ENCODE peak calls at places on chromosomes 1 and 21, in five cellular contexts. X, B, T, W and S are unnamed samples.

GRCh38 chr1:65459397-65459768 is 38.9 kb downstream of the LEPR start:
- DNase-seq in X (no peak), W (no peak), T (no peak), B (peak), S (no peak)

GRCh38 chr1:230679131-230679530 is 34.8 kb downstream of the AGT start:
- DNase-seq in W (no peak), B (no peak), T (no peak), X (no peak), S (no peak)

GRCh38 chr1:154869351-154870116 is 547 bp downstream of the KCNN3 start:
- DNase-seq in W (peak), X (no peak), T (no peak), B (peak), S (no peak)

GRCh38 chr1:98086796-98087195 is 166.0 kb upstream of the DPYD start:
- DNase-seq in W (no peak), T (peak), X (no peak), B (peak), S (peak)

GRCh38 chr1:17588048-17588781 is 48.7 kb downstream of the ARHGEF10L start:
- DNase-seq in X (no peak), W (peak), B (peak), T (peak), S (no peak)

GRCh38 chr1:247111636-247112478 is 7.7 kb upstream of the ZNF669 start:
- DNase-seq in X (no peak), T (peak), B (peak), W (peak), S (no peak)

GRCh38 chr1:157279157-157280140 is 141.3 kb upstream of the ETV3 start:
- DNase-seq in B (no peak), X (no peak), T (no peak), W (peak), S (no peak)

GRCh38 chr1:171919891-171920887 is 78.9 kb downstream of the DNM3 start:
- DNase-seq in W (no peak), B (no peak), T (peak), X (no peak), S (no peak)

GRCh38 chr1:210367561-210367960 is 38.9 kb downstream of the HHAT start:
- DNase-seq in B (no peak), T (no peak), W (no peak), X (no peak), S (no peak)

GRCh38 chr1:111732718-111733117 is 6.5 kb downstream of the INKA2 start:
- DNase-seq in X (no peak), T (no peak), W (no peak), B (no peak), S (no peak)

GRCh38 chr1:91015794-91016550 is 5.9 kb downstream of the ZNF644 start:
- DNase-seq in B (peak), W (no peak), T (no peak), X (no peak), S (peak)

GRCh38 chr21:43854773-43855633 is 10.0 kb upstream of the AGPAT3 start:
- DNase-seq in X (no peak), B (no peak), T (no peak), W (no peak), S (no peak)

GRCh38 chr1:205668951-205669340 is 11.4 kb downstream of the SLC45A3 start:
- DNase-seq in B (no peak), T (no peak), W (no peak), X (no peak), S (no peak)

GRCh38 chr21:36165356-36165755 is 8.7 kb downstream of the DOP1B start:
- DNase-seq in W (no peak), T (no peak), X (no peak), B (no peak), S (no peak)

GRCh38 chr1:155174334-155175280 is 958 bp downstream of the TRIM46 start:
- DNase-seq in X (peak), W (no peak), B (no peak), T (no peak), S (no peak)

GRCh38 chr1:3067671-3068399 is 1.2 kb upstream of the PRDM16 start:
- DNase-seq in W (peak), B (no peak), X (no peak), T (no peak), S (no peak)
- H3K4me3 ChIP-seq in W (peak), B (no peak), X (no peak), T (no peak), S (no peak)

GRCh38 chr1:184930232-184930631 is 44.1 kb downstream of the NIBAN1 start:
- DNase-seq in B (no peak), X (no peak), T (no peak), W (no peak), S (no peak)

GRCh38 chr1:184932319-184932718 is 42.0 kb downstream of the NIBAN1 start:
- DNase-seq in B (no peak), T (no peak), W (no peak), X (no peak), S (no peak)

GRCh38 chr1:184929711-184930202 is 44.6 kb downstream of the NIBAN1 start:
- DNase-seq in T (no peak), W (peak), B (no peak), X (no peak), S (no peak)

GRCh38 chr1:184931566-184931965 is 42.7 kb downstream of the NIBAN1 start:
- DNase-seq in W (no peak), X (no peak), T (no peak), B (peak), S (no peak)

DNA sequence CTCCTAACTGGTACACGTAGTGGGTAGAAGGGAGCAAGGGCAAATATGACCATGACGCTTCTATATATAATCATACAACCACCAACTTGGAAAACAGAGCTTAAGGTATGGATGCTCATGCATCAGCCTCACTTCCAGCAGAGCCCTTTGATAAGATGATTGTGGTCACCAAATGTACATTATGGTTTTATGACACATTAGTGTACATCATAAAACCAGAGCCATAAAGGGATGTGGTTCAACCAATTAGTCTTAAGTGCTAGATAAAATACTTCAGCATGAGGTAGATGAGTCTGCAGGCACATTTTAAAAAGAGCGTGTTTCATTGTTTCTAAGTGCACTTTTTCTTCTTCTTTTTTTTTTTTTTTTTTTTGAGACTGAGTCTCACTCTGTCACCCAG is 43.7 kb downstream of the NIBAN1 start:
- DNase-seq in T (no peak), X (no peak), B (no peak), W (no peak), S (no peak)
- H3K4me3 ChIP-seq in T (no peak), X (no peak), B (no peak), W (no peak), S (no peak)

GRCh38 chr1:14334336-14335176 is 263.9 kb upstream of the KAZN start:
- DNase-seq in T (no peak), B (no peak), X (no peak), W (no peak), S (no peak)
- H3K4me3 ChIP-seq in T (no peak), B (no peak), X (no peak), W (no peak), S (no peak)

GRCh38 chr1:92485374-92486250 is 1.1 kb downstream of the GFI1 start:
- DNase-seq in T (no peak), X (peak), B (peak), W (peak), S (no peak)

GRCh38 chr1:92483442-92484170 is 3.1 kb downstream of the GFI1 start:
- DNase-seq in B (no peak), W (peak), T (no peak), X (peak), S (no peak)

GRCh38 chr1:92482665-92483441 is 3.9 kb downstream of the GFI1 start:
- DNase-seq in B (no peak), T (no peak), W (peak), X (peak), S (no peak)

GRCh38 chr1:92484472-92485373 is 2.0 kb downstream of the GFI1 start:
- DNase-seq in X (peak), W (peak), T (no peak), B (peak), S (no peak)

DNA sequence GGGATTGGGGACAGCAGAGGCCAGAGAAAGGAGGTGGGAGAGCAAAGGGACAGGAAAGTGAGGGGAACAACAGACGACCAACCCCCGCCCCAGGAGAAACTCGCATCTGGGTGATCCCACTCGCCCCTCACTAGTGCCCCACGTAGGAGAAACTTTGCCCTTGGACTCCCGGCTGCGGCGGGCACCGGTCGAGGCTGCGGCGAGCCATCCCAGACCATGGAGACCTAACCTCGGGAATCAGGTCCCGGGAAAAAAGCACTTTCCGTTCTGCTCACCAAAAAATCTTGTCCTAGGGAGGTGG is 2.6 kb downstream of the GFI1 start:
- DNase-seq in B (peak), T (no peak), X (no peak), W (no peak), S (no peak)
- H3K4me3 ChIP-seq in B (peak), T (no peak), X (peak), W (peak), S (no peak)

GRCh38 chr1:12184008-12184681 is 17.4 kb downstream of the TNFRSF1B start:
- DNase-seq in T (peak), W (peak), B (peak), X (no peak), S (peak)

GRCh38 chr1:12185556-12186276 is 18.9 kb downstream of the TNFRSF1B start:
- DNase-seq in X (no peak), W (no peak), B (no peak), T (no peak), S (no peak)

GRCh38 chr1:12185036-12185435 is 18.2 kb downstream of the TNFRSF1B start:
- DNase-seq in W (no peak), T (no peak), B (no peak), X (no peak), S (no peak)

GRCh38 chr1:12188115-12188514 is 21.3 kb downstream of the TNFRSF1B start:
- DNase-seq in X (peak), W (no peak), T (no peak), B (no peak), S (no peak)

GRCh38 chr1:12186277-12186985 is 19.6 kb downstream of the TNFRSF1B start:
- DNase-seq in T (no peak), W (no peak), X (no peak), B (no peak), S (no peak)
- H3K4me3 ChIP-seq in T (no peak), W (no peak), X (no peak), B (no peak), S (no peak)

GRCh38 chr1:76292418-76293184 is 218.1 kb downstream of the ST6GALNAC3 start:
- DNase-seq in W (no peak), X (no peak), T (no peak), B (no peak), S (no peak)

GRCh38 chr1:76291737-76292136 is 217.2 kb downstream of the ST6GALNAC3 start:
- DNase-seq in W (no peak), T (no peak), B (no peak), X (no peak), S (no peak)

GRCh38 chr1:76289692-76290091 is 215.1 kb downstream of the ST6GALNAC3 start:
- DNase-seq in X (no peak), W (no peak), T (no peak), B (no peak), S (no peak)

GRCh38 chr1:76288758-76289483 is 214.4 kb downstream of the ST6GALNAC3 start:
- DNase-seq in T (no peak), X (no peak), B (no peak), W (no peak), S (no peak)

DNA sequence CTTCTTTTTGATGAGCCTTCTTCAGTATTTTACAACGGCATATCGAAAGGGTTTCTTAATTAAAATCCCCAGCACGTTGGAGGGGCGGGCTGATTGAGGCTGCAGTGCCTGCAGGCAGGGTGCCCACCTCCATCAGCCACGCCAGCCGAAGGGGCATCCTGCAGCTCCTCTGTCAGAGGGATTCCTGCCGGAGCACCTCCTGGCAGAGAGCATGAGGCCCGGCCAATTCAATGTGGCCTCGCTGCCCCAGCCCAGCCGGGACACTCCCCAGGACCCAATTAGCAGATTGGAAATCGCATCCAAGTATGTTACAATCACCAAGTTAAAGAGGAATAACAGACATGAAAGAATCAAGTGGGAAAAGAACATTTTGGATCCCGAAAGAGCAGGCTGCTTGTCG is 216.6 kb downstream of the ST6GALNAC3 start:
- DNase-seq in W (no peak), X (no peak), B (no peak), T (no peak), S (no peak)
- H3K4me3 ChIP-seq in W (no peak), X (no peak), B (no peak), T (no peak), S (no peak)

DNA sequence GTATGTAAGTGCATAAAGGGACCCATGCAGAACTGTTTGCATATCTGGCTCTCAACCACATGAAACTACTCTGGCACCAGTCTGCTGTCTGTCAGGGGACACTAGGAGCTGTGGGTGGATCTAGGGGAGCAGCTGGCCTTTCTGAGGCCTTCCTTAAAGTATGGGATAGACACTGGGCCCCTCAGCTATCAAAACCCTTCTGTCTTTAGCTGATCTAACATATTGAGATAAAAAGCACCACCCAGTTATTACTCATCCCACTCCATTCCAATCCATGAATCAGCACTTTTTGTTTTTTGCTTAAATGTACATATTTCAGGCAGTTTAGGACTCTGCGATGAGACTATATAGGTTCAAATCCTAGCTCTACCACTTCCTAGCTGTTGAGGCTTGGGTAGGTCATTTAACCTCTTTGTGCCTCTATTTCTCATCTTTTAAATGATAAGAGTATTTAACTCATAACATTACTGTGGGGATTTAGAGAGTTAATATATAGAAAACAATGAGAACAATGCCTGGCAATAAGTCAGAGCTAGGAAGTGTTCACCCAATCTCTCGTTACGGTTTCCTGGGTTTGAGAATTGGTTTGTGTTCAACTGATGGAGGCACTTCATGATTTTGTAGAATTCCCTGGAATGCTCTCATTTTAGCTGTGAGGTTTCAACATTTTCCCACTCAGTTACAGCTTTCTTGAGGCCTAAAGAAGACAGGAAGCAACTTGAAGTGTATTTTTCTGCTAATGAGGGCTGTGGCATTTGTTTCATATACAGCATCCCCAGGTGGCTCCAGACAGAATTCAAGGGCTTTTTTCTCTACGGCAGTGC is 68.9 kb downstream of the LRIG2 start:
- DNase-seq in B (peak), X (no peak), T (peak), W (no peak), S (no peak)
- H3K4me3 ChIP-seq in B (no peak), X (no peak), T (no peak), W (no peak), S (no peak)